ENCODE peak calls at places on chromosomes 4 and X, in seven cellular contexts. T is astrocyte of the spinal cord; A is NCI-H748 treated with DMSO at 0.1 percent for 48 hours; N is effector memory CD4-positive, alpha-beta T cell; U is Right ventricle myocardium superior; M is H54; H is ELR. D is an unnamed sample.

GRCh38 chrX:39969099-39969825 is 128.5 kb downstream of the BCOR start:
- DNase-seq in N (no peak), M (no peak), H (no peak), A (peak; percentile 82), T (no peak), U (no peak), D (no peak)

GRCh38 chrX:37921758-37922157 is 74.4 kb upstream of the DYNLT3 start:
- DNase-seq in A (no peak), U (no peak), N (no peak), T (peak; percentile 62), H (peak; percentile 83), M (no peak), D (peak; percentile 73)

GRCh38 chr4:70613182-70613892 is 15.2 kb upstream of the ENAM start:
- DNase-seq in N (no peak), M (no peak), T (no peak), A (no peak), U (no peak), H (no peak), D (peak; percentile 9)

GRCh38 chr4:41692717-41693345 is 55.7 kb downstream of the PHOX2B start:
- DNase-seq in T (peak; percentile 57), H (peak; percentile 66), U (peak; percentile 45), N (peak; percentile 0), M (peak; percentile 6), A (peak; percentile 38), D (peak; percentile 74)

GRCh38 chrX:139298437-139298836 is 232.1 kb upstream of the F9 start:
- DNase-seq in H (no peak), N (no peak), T (no peak), A (no peak), U (no peak), M (no peak), D (no peak)

GRCh38 chr4:106238819-106239420 is 77.1 kb downstream of the TBCK start:
- DNase-seq in N (no peak), U (no peak), A (peak; percentile 6), T (peak; percentile 49), H (peak; percentile 57), M (peak; percentile 0), D (peak; percentile 59)

GRCh38 chrX:20361890-20362262 is 95.2 kb upstream of the RPS6KA3 start:
- DNase-seq in M (no peak), N (no peak), H (peak; percentile 45), A (no peak), U (no peak), T (peak; percentile 41), D (peak; percentile 75)

GRCh38 chr4:78120144-78120880 is 63.2 kb downstream of the FRAS1 start:
- DNase-seq in M (no peak), U (no peak), N (no peak), H (no peak), T (no peak), A (no peak), D (no peak)

GRCh38 chr4:59630922-59631321 is 1569.2 kb upstream of the ADGRL3 start:
- DNase-seq in T (no peak), A (no peak), U (no peak), M (no peak), N (no peak), H (no peak), D (no peak)

GRCh38 chrX:71282514-71283408 is 674 bp upstream of the NONO start:
- DNase-seq in T (no peak), A (peak; percentile 49), U (no peak), N (no peak), M (no peak), H (peak; percentile 51), D (peak; percentile 73)

GRCh38 chrX:9144643-9145290 is 110.8 kb upstream of the FAM9B start:
- DNase-seq in N (no peak), H (no peak), A (no peak), U (no peak), T (no peak), M (no peak), D (peak; percentile 51)

GRCh38 chr4:7041851-7042696 is 1.1 kb upstream of the TADA2B start:
- DNase-seq in T (no peak), H (peak; percentile 74), M (peak; percentile 44), U (peak; percentile 82), A (no peak), N (peak; percentile 11), D (no peak)

GRCh38 chr4:7474320-7474719 is 39.6 kb upstream of the PSAPL1 start:
- DNase-seq in U (no peak), H (no peak), T (no peak), A (no peak), M (no peak), N (no peak), D (no peak)

GRCh38 chr4:158164849-158165248 is 8.0 kb downstream of the GASK1B start:
- DNase-seq in M (no peak), A (no peak), T (no peak), U (no peak), H (no peak), N (no peak), D (no peak)

GRCh38 chr4:94507708-94508107 is 56.0 kb downstream of the PDLIM5 start:
- DNase-seq in T (peak; percentile 83), H (peak; percentile 80), M (no peak), A (no peak), N (no peak), U (peak; percentile 48), D (peak; percentile 94)

GRCh38 chr4:82951196-82951595 is 50.7 kb downstream of the THAP9 start:
- DNase-seq in M (no peak), N (no peak), U (no peak), A (no peak), H (peak; percentile 39), T (no peak), D (peak; percentile 5)

GRCh38 chrX:114626323-114626722 is 42.4 kb downstream of the HTR2C start:
- DNase-seq in U (no peak), M (no peak), T (peak; percentile 12), A (no peak), N (no peak), H (no peak), D (peak; percentile 32)

GRCh38 chrX:20378291-20378920 is 111.7 kb upstream of the RPS6KA3 start:
- DNase-seq in A (peak; percentile 54), T (no peak), N (no peak), M (no peak), H (peak; percentile 75), U (no peak), D (peak; percentile 64)

GRCh38 chrX:40383969-40384368 is 196.8 kb upstream of the ATP6AP2 start:
- DNase-seq in A (no peak), H (no peak), T (no peak), U (no peak), N (no peak), M (no peak), D (no peak)

GRCh38 chr4:16027626-16028025 is 56.2 kb downstream of the PROM1 start:
- DNase-seq in U (no peak), T (peak; percentile 18), H (peak; percentile 27), M (no peak), A (no peak), N (no peak), D (peak; percentile 35)

GRCh38 chr4:119646347-119647071 is 17.9 kb upstream of the PDE5A start:
- DNase-seq in T (peak; percentile 83), A (no peak), U (no peak), N (no peak), M (no peak), H (no peak), D (peak; percentile 35)

GRCh38 chrX:2609431-2610238 is 81.5 kb upstream of the CD99 start:
- DNase-seq in U (no peak), M (no peak), H (peak; percentile 40), T (peak; percentile 43), N (no peak), A (no peak), D (peak; percentile 51)

GRCh38 chrX:101999644-102000539 is 68.1 kb upstream of the ZMAT1 start:
- DNase-seq in H (no peak), M (no peak), T (no peak), A (no peak), N (no peak), U (no peak), D (no peak)

GRCh38 chr4:182895791-182896292 is 21.3 kb downstream of the DCTD start:
- DNase-seq in M (no peak), T (no peak), N (no peak), A (no peak), H (no peak), U (no peak), D (no peak)

GRCh38 chr4:47386592-47387235 is 76.8 kb downstream of the COMMD8 start:
- DNase-seq in N (no peak), A (no peak), H (no peak), T (no peak), M (no peak), U (no peak), D (no peak)

GRCh38 chr4:54539500-54540029 is 118.2 kb upstream of the KIT start:
- DNase-seq in U (peak; percentile 79), M (peak; percentile 22), H (peak; percentile 66), T (peak; percentile 37), N (no peak), A (peak; percentile 63), D (peak; percentile 78)

GRCh38 chr4:13840573-13841185 is 213.2 kb upstream of the BOD1L1 start:
- DNase-seq in M (no peak), U (no peak), H (no peak), N (no peak), T (no peak), A (no peak), D (no peak)

GRCh38 chrX:82161195-82161594 is 959.3 kb downstream of the SH3BGRL start:
- DNase-seq in N (no peak), T (no peak), A (no peak), M (no peak), H (no peak), U (no peak), D (no peak)

GRCh38 chr4:141121101-141121500 is 12.2 kb downstream of the RNF150 start:
- DNase-seq in U (no peak), T (no peak), M (no peak), A (no peak), N (no peak), H (no peak), D (no peak)

GRCh38 chr4:73836373-73837269 is at the start of gene CXCL6:
- DNase-seq in A (no peak), T (peak; percentile 38), N (no peak), M (no peak), H (peak; percentile 61), U (peak; percentile 61), D (peak; percentile 63)

D was measured in GM23248.